ENCODE peak calls at places on chromosomes 4 and X, in six cellular contexts. L is H54, H is lower lobe of right lung, Z is psoas muscle, B is astrocyte of the spinal cord, V is GM23338. I is an unnamed sample.

GRCh38 chr4:6250235-6250983 is 19.2 kb upstream of the WFS1 start:
- DNase-seq in L (peak; percentile 76), H (no peak), Z (no peak), B (peak; percentile 65), V (peak; percentile 90), I (peak; percentile 72)

GRCh38 chrX:150692837-150693781 is at the start of gene MTMR1:
- DNase-seq in L (no peak), H (peak; percentile 48), Z (peak; percentile 60), B (no peak), V (peak; percentile 29), I (no peak)

GRCh38 chr4:47374477-47374876 is 89.0 kb downstream of the COMMD8 start:
- DNase-seq in L (peak; percentile 12), H (no peak), Z (no peak), B (peak; percentile 14), V (no peak), I (peak; percentile 65)

GRCh38 chr4:124414641-124415040 is 297.9 kb downstream of the ANKRD50 start:
- DNase-seq in L (no peak), H (no peak), Z (no peak), B (peak; percentile 70), V (no peak), I (no peak)

GRCh38 chr4:21991537-21991936 is 43.0 kb upstream of the KCNIP4 start:
- DNase-seq in L (no peak), H (no peak), Z (no peak), B (no peak), V (no peak), I (no peak)

GRCh38 chrX:130084651-130085237 is 25.6 kb downstream of the ELF4 start:
- DNase-seq in L (no peak), H (no peak), Z (peak; percentile 40), B (no peak), V (no peak), I (no peak)

GRCh38 chr4:860561-860960 is 34.6 kb upstream of the CPLX1 start:
- DNase-seq in L (no peak), H (peak; percentile 28), Z (peak; percentile 17), B (no peak), V (no peak), I (no peak)

GRCh38 chrX:120549483-120550452 is 11.0 kb downstream of the CUL4B start:
- DNase-seq in L (no peak), H (no peak), Z (no peak), B (peak; percentile 91), V (no peak), I (peak; percentile 35)

GRCh38 chr4:2878346-2878745 is 34.7 kb downstream of the ADD1 start:
- DNase-seq in L (no peak), H (no peak), Z (no peak), B (no peak), V (no peak), I (no peak)

GRCh38 chr4:72076562-72076961 is 44.8 kb downstream of the NPFFR2 start:
- DNase-seq in L (no peak), H (no peak), Z (no peak), B (peak; percentile 81), V (no peak), I (no peak)

GRCh38 chrX:55008571-55009358 is 8.6 kb downstream of the APEX2 start:
- DNase-seq in L (peak; percentile 9), H (no peak), Z (no peak), B (peak; percentile 3), V (no peak), I (peak; percentile 7)

GRCh38 chr4:143700060-143700419 is 435 bp downstream of the FREM3 start:
- DNase-seq in L (no peak), H (no peak), Z (peak; percentile 59), B (peak; percentile 11), V (peak; percentile 61), I (no peak)

GRCh38 chr4:174222266-174222872 is 61.1 kb downstream of the FBXO8 start:
- DNase-seq in L (no peak), H (no peak), Z (no peak), B (peak; percentile 29), V (peak; percentile 67), I (no peak)

GRCh38 chr4:40648742-40649281 is 19.1 kb upstream of the RBM47 start:
- DNase-seq in L (no peak), H (no peak), Z (no peak), B (no peak), V (peak; percentile 12), I (no peak)

GRCh38 chrX:39721570-39722279 is 376.0 kb downstream of the BCOR start:
- DNase-seq in L (no peak), H (no peak), Z (no peak), B (peak; percentile 41), V (no peak), I (no peak)

GRCh38 chr4:19051751-19052296 is 1030.3 kb upstream of the LCORL start:
- DNase-seq in L (no peak), H (no peak), Z (no peak), B (no peak), V (peak; percentile 9), I (no peak)

GRCh38 chr4:169906104-169906503 is 120.1 kb downstream of the MFAP3L start:
- DNase-seq in L (no peak), H (no peak), Z (no peak), B (no peak), V (no peak), I (no peak)

GRCh38 chr4:126221717-126222116 is 907.0 kb downstream of the FAT4 start:
- DNase-seq in L (no peak), H (no peak), Z (no peak), B (no peak), V (no peak), I (no peak)

GRCh38 chr4:172356002-172356401 is 542.8 kb downstream of the GALNTL6 start:
- DNase-seq in L (no peak), H (no peak), Z (no peak), B (peak; percentile 23), V (no peak), I (no peak)

GRCh38 chr4:139909036-139909435 is 243.4 kb downstream of the MGST2 start:
- DNase-seq in L (no peak), H (no peak), Z (no peak), B (no peak), V (no peak), I (no peak)

GRCh38 chr4:114807759-114808404 is 209.3 kb downstream of the UGT8 start:
- DNase-seq in L (peak; percentile 8), H (no peak), Z (no peak), B (peak; percentile 19), V (peak; percentile 78), I (peak; percentile 9)

GRCh38 chr4:84291984-84292383 is 207.1 kb downstream of the NKX6-1 start:
- DNase-seq in L (no peak), H (no peak), Z (no peak), B (no peak), V (no peak), I (no peak)

GRCh38 chrX:117511379-117511778 is 605.2 kb downstream of the KLHL13 start:
- DNase-seq in L (no peak), H (no peak), Z (no peak), B (no peak), V (no peak), I (no peak)

GRCh38 chrX:132041016-132041415 is 17.9 kb downstream of the STK26 start:
- DNase-seq in L (peak; percentile 4), H (no peak), Z (no peak), B (peak; percentile 41), V (peak; percentile 8), I (no peak)

GRCh38 chr4:165715211-165715610 is 157.8 kb upstream of the TLL1 start:
- DNase-seq in L (no peak), H (no peak), Z (no peak), B (peak; percentile 29), V (no peak), I (no peak)

GRCh38 chrX:13005671-13006473 is 31.0 kb downstream of the TMSB4X start:
- DNase-seq in L (no peak), H (no peak), Z (no peak), B (peak; percentile 48), V (no peak), I (no peak)

GRCh38 chrX:105822138-105823091 is at the start of gene NRK:
- DNase-seq in L (no peak), H (no peak), Z (peak; percentile 51), B (peak; percentile 42), V (peak; percentile 47), I (no peak)

GRCh38 chr4:140152015-140152703 is 1.8 kb downstream of the MAML3 start:
- DNase-seq in L (peak; percentile 33), H (peak; percentile 85), Z (peak; percentile 80), B (no peak), V (peak; percentile 79), I (peak; percentile 52)

GRCh38 chrX:46376246-46376885 is 168.9 kb downstream of the ZNF674 start:
- DNase-seq in L (peak; percentile 1), H (no peak), Z (no peak), B (peak; percentile 76), V (peak; percentile 69), I (peak; percentile 19)

GRCh38 chr4:120716346-120716745 is 206.2 kb downstream of the PRDM5 start:
- DNase-seq in L (no peak), H (no peak), Z (no peak), B (no peak), V (no peak), I (no peak)

GRCh38 chrX:104803219-104803618 is 237.2 kb downstream of the IL1RAPL2 start:
- DNase-seq in L (no peak), H (no peak), Z (no peak), B (no peak), V (no peak), I (no peak)

GRCh38 chr4:184267673-184268573 is 50.2 kb upstream of the ENPP6 start:
- DNase-seq in L (peak; percentile 40), H (peak; percentile 73), Z (no peak), B (peak; percentile 89), V (no peak), I (peak; percentile 63)

GRCh38 chr4:120920666-120921065 is 1.9 kb downstream of the PRDM5 start:
- DNase-seq in L (no peak), H (no peak), Z (no peak), B (no peak), V (no peak), I (no peak)

GRCh38 chrX:37846558-37846933 is 825 bp downstream of the DYNLT3 start:
- DNase-seq in L (no peak), H (no peak), Z (no peak), B (no peak), V (no peak), I (no peak)

GRCh38 chr4:89157488-89158024 is 46.2 kb downstream of the TIGD2 start:
- DNase-seq in L (no peak), H (no peak), Z (no peak), B (no peak), V (no peak), I (no peak)

GRCh38 chrX:47518105-47518504 is 35.1 kb upstream of the ZNF41 start:
- DNase-seq in L (no peak), H (no peak), Z (no peak), B (no peak), V (peak; percentile 1), I (no peak)

GRCh38 chrX:12984629-12985303 is 9.9 kb downstream of the TMSB4X start:
- DNase-seq in L (no peak), H (no peak), Z (no peak), B (peak; percentile 80), V (no peak), I (peak; percentile 59)

GRCh38 chr4:54152846-54153600 is 53.1 kb downstream of the GSX2 start:
- DNase-seq in L (peak; percentile 27), H (no peak), Z (no peak), B (peak; percentile 44), V (no peak), I (no peak)

GRCh38 chr4:8089862-8090261 is 68.8 kb downstream of the ABLIM2 start:
- DNase-seq in L (no peak), H (no peak), Z (peak; percentile 59), B (no peak), V (no peak), I (no peak)

GRCh38 chr4:98786866-98787265 is 128.5 kb upstream of the TSPAN5 start:
- DNase-seq in L (no peak), H (no peak), Z (no peak), B (no peak), V (no peak), I (peak; percentile 3)